ENCODE peak calls at places on chromosomes 11 and 22, in six cellular contexts. One of them, this sample, is unnamed.

GRCh38 chr22:17191163-17191562 is 28.1 kb downstream of the ADA2 start:
- DNase-seq in IMR-90: peak
- DNase-seq in neuronal stem cell: no peak
- DNase-seq in astrocyte: peak
- DNase-seq in Karpas-422: peak
- DNase-seq in mesendoderm: no peak
- DNase-seq in this sample: no peak

GRCh38 chr22:50340157-50340879 is 2.8 kb upstream of the PPP6R2 start:
- DNase-seq in neuronal stem cell: no peak
- DNase-seq in IMR-90: no peak
- DNase-seq in Karpas-422: peak
- DNase-seq in mesendoderm: peak
- DNase-seq in astrocyte: peak
- DNase-seq in this sample: peak

GRCh38 chr22:20531404-20532181 is 24.2 kb downstream of the MED15 start:
- DNase-seq in astrocyte: peak
- DNase-seq in neuronal stem cell: no peak
- DNase-seq in mesendoderm: peak
- DNase-seq in Karpas-422: no peak
- DNase-seq in IMR-90: peak
- DNase-seq in this sample: peak

GRCh38 chr11:73570415-73571114 is 27.3 kb downstream of the FAM168A start:
- DNase-seq in Karpas-422: no peak
- DNase-seq in IMR-90: peak
- DNase-seq in neuronal stem cell: no peak
- DNase-seq in astrocyte: peak
- DNase-seq in mesendoderm: no peak
- DNase-seq in this sample: no peak

GRCh38 chr11:128488471-128488870 is 98.9 kb downstream of the ETS1 start:
- DNase-seq in astrocyte: peak
- DNase-seq in mesendoderm: no peak
- DNase-seq in neuronal stem cell: no peak
- DNase-seq in Karpas-422: no peak
- DNase-seq in IMR-90: peak
- DNase-seq in this sample: no peak

GRCh38 chr22:31329029-31329428 is 17.1 kb downstream of the PATZ1 start:
- DNase-seq in neuronal stem cell: no peak
- DNase-seq in Karpas-422: no peak
- DNase-seq in IMR-90: peak
- DNase-seq in astrocyte: peak
- DNase-seq in mesendoderm: no peak
- DNase-seq in this sample: no peak

GRCh38 chr22:41448189-41448808 is 1.7 kb upstream of the TOB2 start:
- DNase-seq in Karpas-422: peak
- DNase-seq in astrocyte: peak
- DNase-seq in neuronal stem cell: peak
- DNase-seq in mesendoderm: peak
- DNase-seq in IMR-90: peak
- DNase-seq in this sample: peak

GRCh38 chr11:17924713-17925112 is 88.1 kb downstream of the SERGEF start:
- DNase-seq in neuronal stem cell: no peak
- DNase-seq in Karpas-422: no peak
- DNase-seq in IMR-90: no peak
- DNase-seq in mesendoderm: no peak
- DNase-seq in astrocyte: no peak
- DNase-seq in this sample: no peak

GRCh38 chr11:2267306-2267861 is 3.0 kb downstream of the ASCL2 start:
- DNase-seq in astrocyte: no peak
- DNase-seq in Karpas-422: no peak
- DNase-seq in IMR-90: no peak
- DNase-seq in neuronal stem cell: no peak
- DNase-seq in mesendoderm: no peak
- DNase-seq in this sample: no peak

GRCh38 chr22:34236527-34236926 is 316.3 kb upstream of the LARGE1 start:
- DNase-seq in neuronal stem cell: no peak
- DNase-seq in mesendoderm: peak
- DNase-seq in astrocyte: no peak
- DNase-seq in IMR-90: no peak
- DNase-seq in Karpas-422: no peak
- DNase-seq in this sample: no peak

GRCh38 chr11:117290809-117291396 is at the start of gene BACE1-AS:
- DNase-seq in neuronal stem cell: no peak
- DNase-seq in Karpas-422: no peak
- DNase-seq in mesendoderm: no peak
- DNase-seq in astrocyte: no peak
- DNase-seq in IMR-90: no peak
- DNase-seq in this sample: no peak

GRCh38 chr11:20611445-20611844 is 12.0 kb downstream of the SLC6A5 start:
- DNase-seq in Karpas-422: no peak
- DNase-seq in IMR-90: no peak
- DNase-seq in neuronal stem cell: no peak
- DNase-seq in mesendoderm: no peak
- DNase-seq in astrocyte: no peak
- DNase-seq in this sample: no peak

GRCh38 chr11:83990160-83990733 is 704.1 kb upstream of the CCDC90B start:
- DNase-seq in neuronal stem cell: no peak
- DNase-seq in mesendoderm: no peak
- DNase-seq in IMR-90: no peak
- DNase-seq in Karpas-422: no peak
- DNase-seq in astrocyte: no peak
- DNase-seq in this sample: no peak

GRCh38 chr22:23753371-23753770 is 854 bp downstream of the VPREB3 start:
- DNase-seq in Karpas-422: peak
- DNase-seq in neuronal stem cell: no peak
- DNase-seq in astrocyte: no peak
- DNase-seq in mesendoderm: no peak
- DNase-seq in IMR-90: no peak
- DNase-seq in this sample: no peak
- H3K4me2 ChIP-seq in Karpas-422: peak
- H3K4me2 ChIP-seq in neuronal stem cell: no peak
- H3K4me2 ChIP-seq in astrocyte: no peak
- H3K4me2 ChIP-seq in mesendoderm: no peak
- H3K4me2 ChIP-seq in IMR-90: no peak
- H3K4me2 ChIP-seq in this sample: no peak

GRCh38 chr11:45798793-45799441 is 6.0 kb upstream of the SLC35C1 start:
- DNase-seq in mesendoderm: no peak
- DNase-seq in astrocyte: no peak
- DNase-seq in Karpas-422: no peak
- DNase-seq in neuronal stem cell: no peak
- DNase-seq in IMR-90: peak
- DNase-seq in this sample: no peak
- H3K4me2 ChIP-seq in mesendoderm: no peak
- H3K4me2 ChIP-seq in astrocyte: no peak
- H3K4me2 ChIP-seq in Karpas-422: no peak
- H3K4me2 ChIP-seq in neuronal stem cell: no peak
- H3K4me2 ChIP-seq in IMR-90: no peak
- H3K4me2 ChIP-seq in this sample: no peak

GRCh38 chr11:115168229-115168671 is 336.0 kb downstream of the CADM1 start:
- DNase-seq in neuronal stem cell: no peak
- DNase-seq in IMR-90: no peak
- DNase-seq in Karpas-422: no peak
- DNase-seq in mesendoderm: no peak
- DNase-seq in astrocyte: peak
- DNase-seq in this sample: no peak

GRCh38 chr11:115170133-115170815 is 333.9 kb downstream of the CADM1 start:
- DNase-seq in Karpas-422: peak
- DNase-seq in neuronal stem cell: peak
- DNase-seq in mesendoderm: peak
- DNase-seq in astrocyte: no peak
- DNase-seq in IMR-90: peak
- DNase-seq in this sample: peak

GRCh38 chr11:115164774-115165173 is 339.4 kb downstream of the CADM1 start:
- DNase-seq in Karpas-422: no peak
- DNase-seq in neuronal stem cell: no peak
- DNase-seq in IMR-90: no peak
- DNase-seq in mesendoderm: peak
- DNase-seq in astrocyte: peak
- DNase-seq in this sample: peak

GRCh38 chr11:115166826-115167225 is 337.4 kb downstream of the CADM1 start:
- DNase-seq in neuronal stem cell: no peak
- DNase-seq in mesendoderm: no peak
- DNase-seq in IMR-90: no peak
- DNase-seq in astrocyte: peak
- DNase-seq in Karpas-422: no peak
- DNase-seq in this sample: no peak

DNA sequence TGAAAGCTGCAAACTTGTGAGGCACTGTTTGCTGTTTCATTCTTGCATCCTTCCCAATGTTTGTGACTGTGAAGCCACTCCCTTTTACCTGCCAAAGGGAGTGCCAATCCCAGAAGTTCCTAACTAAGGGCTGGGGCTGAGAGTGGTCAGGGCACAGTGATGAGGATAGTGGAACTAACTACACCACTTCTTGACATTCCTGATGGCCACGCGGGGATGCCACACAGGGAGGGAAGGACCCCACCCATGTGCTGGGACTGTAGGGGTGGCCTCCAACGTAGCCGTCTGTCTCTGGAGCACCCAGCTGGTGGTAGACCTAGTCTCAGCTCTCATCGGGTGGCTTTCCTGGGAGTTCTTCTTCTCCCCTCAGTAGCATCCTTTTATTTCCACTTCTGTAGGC is 335.5 kb downstream of the CADM1 start:
- DNase-seq in IMR-90: no peak
- DNase-seq in Karpas-422: no peak
- DNase-seq in astrocyte: no peak
- DNase-seq in neuronal stem cell: no peak
- DNase-seq in mesendoderm: no peak
- DNase-seq in this sample: no peak
- H3K4me2 ChIP-seq in IMR-90: no peak
- H3K4me2 ChIP-seq in Karpas-422: no peak
- H3K4me2 ChIP-seq in astrocyte: no peak
- H3K4me2 ChIP-seq in neuronal stem cell: no peak
- H3K4me2 ChIP-seq in mesendoderm: no peak
- H3K4me2 ChIP-seq in this sample: no peak

GRCh38 chr11:112042961-112043304 is 17.7 kb downstream of the DLAT start:
- DNase-seq in IMR-90: no peak
- DNase-seq in astrocyte: no peak
- DNase-seq in neuronal stem cell: no peak
- DNase-seq in mesendoderm: no peak
- DNase-seq in Karpas-422: no peak
- DNase-seq in this sample: no peak
- H3K4me2 ChIP-seq in IMR-90: no peak
- H3K4me2 ChIP-seq in astrocyte: peak
- H3K4me2 ChIP-seq in neuronal stem cell: no peak
- H3K4me2 ChIP-seq in mesendoderm: no peak
- H3K4me2 ChIP-seq in Karpas-422: no peak
- H3K4me2 ChIP-seq in this sample: no peak

DNA sequence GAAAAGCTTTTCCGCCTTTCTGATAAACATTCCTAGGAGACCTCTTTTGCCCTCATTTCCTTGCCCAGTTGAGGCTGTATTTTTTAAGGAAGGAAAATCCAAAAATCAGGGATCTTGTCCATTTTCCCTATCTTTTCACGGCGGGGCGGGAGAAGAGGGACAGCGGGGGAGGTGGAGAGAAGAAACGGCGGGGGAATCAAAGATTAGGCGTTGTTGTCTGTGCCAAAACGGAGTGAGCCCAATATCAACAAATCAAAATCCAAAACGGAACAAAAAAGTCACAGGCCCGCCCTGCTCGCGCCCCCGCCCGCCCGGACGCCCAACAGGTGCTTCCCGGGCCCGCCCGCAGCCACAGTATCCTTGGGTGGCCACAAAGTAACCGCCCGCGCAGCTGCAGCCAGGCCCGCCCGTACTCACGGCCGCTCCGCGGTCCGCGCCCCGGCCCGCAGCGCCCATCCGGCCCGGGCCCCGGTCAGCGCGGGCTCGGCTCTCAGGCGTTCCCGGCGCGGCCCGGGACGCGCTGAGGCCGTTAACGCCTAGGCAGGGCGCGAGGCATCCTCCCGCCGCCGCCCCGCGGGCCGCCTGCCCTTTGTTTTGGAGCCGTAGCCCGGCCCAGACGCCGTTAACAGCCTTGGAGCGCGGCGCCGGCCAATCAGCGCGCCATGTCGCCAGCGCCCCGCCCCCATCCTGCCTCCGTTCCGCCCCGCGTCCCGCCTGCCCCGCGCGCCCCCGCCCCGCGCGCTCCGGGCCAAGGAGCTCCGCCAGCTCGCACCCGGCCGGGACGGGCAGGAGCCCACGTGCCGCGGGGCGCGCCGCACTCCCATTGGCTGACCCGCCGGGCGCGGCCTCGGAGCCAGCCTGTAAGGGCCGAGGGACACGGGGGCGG is at the start of gene YPEL1:
- DNase-seq in IMR-90: peak
- DNase-seq in neuronal stem cell: peak
- DNase-seq in mesendoderm: peak
- DNase-seq in astrocyte: peak
- DNase-seq in Karpas-422: peak
- DNase-seq in this sample: peak
- H3K4me2 ChIP-seq in IMR-90: peak
- H3K4me2 ChIP-seq in neuronal stem cell: peak
- H3K4me2 ChIP-seq in mesendoderm: peak
- H3K4me2 ChIP-seq in astrocyte: peak
- H3K4me2 ChIP-seq in Karpas-422: peak
- H3K4me2 ChIP-seq in this sample: peak

GRCh38 chr11:114156766-114157165 is 97.3 kb downstream of the ZBTB16 start:
- DNase-seq in Karpas-422: no peak
- DNase-seq in mesendoderm: no peak
- DNase-seq in IMR-90: no peak
- DNase-seq in neuronal stem cell: no peak
- DNase-seq in astrocyte: no peak
- DNase-seq in this sample: no peak
- H3K4me2 ChIP-seq in Karpas-422: no peak
- H3K4me2 ChIP-seq in mesendoderm: no peak
- H3K4me2 ChIP-seq in IMR-90: no peak
- H3K4me2 ChIP-seq in neuronal stem cell: no peak
- H3K4me2 ChIP-seq in astrocyte: no peak
- H3K4me2 ChIP-seq in this sample: no peak

GRCh38 chr11:85752201-85752889 is 58.6 kb downstream of the SYTL2 start:
- DNase-seq in mesendoderm: no peak
- DNase-seq in Karpas-422: no peak
- DNase-seq in astrocyte: no peak
- DNase-seq in IMR-90: no peak
- DNase-seq in neuronal stem cell: no peak
- DNase-seq in this sample: no peak
- H3K4me2 ChIP-seq in mesendoderm: no peak
- H3K4me2 ChIP-seq in Karpas-422: no peak
- H3K4me2 ChIP-seq in astrocyte: no peak
- H3K4me2 ChIP-seq in IMR-90: no peak
- H3K4me2 ChIP-seq in neuronal stem cell: no peak
- H3K4me2 ChIP-seq in this sample: no peak

GRCh38 chr11:62125881-62126280 is 2.1 kb downstream of the INCENP start:
- DNase-seq in Karpas-422: peak
- DNase-seq in mesendoderm: no peak
- DNase-seq in IMR-90: no peak
- DNase-seq in astrocyte: no peak
- DNase-seq in neuronal stem cell: no peak
- DNase-seq in this sample: no peak
- H3K4me2 ChIP-seq in Karpas-422: peak
- H3K4me2 ChIP-seq in mesendoderm: peak
- H3K4me2 ChIP-seq in IMR-90: no peak
- H3K4me2 ChIP-seq in astrocyte: peak
- H3K4me2 ChIP-seq in neuronal stem cell: no peak
- H3K4me2 ChIP-seq in this sample: peak

GRCh38 chr22:45918455-45919370 is 58.2 kb downstream of the WNT7B start:
- DNase-seq in mesendoderm: no peak
- DNase-seq in Karpas-422: no peak
- DNase-seq in astrocyte: peak
- DNase-seq in IMR-90: no peak
- DNase-seq in neuronal stem cell: no peak
- DNase-seq in this sample: no peak
- H3K4me2 ChIP-seq in mesendoderm: no peak
- H3K4me2 ChIP-seq in Karpas-422: no peak
- H3K4me2 ChIP-seq in astrocyte: peak
- H3K4me2 ChIP-seq in IMR-90: no peak
- H3K4me2 ChIP-seq in neuronal stem cell: no peak
- H3K4me2 ChIP-seq in this sample: no peak

This sample was measured in GM23338.